ENCODE peak calls at places on chromosomes 2 and 18, in four cellular contexts. D, C, G and R are unnamed samples.

GRCh38 chr2:66574701-66575624 is 140.0 kb downstream of the MEIS1 start:
- DNase-seq in D (peak; percentile 86), C (peak; percentile 79), G (peak; percentile 51), R (no peak)

GRCh38 chr2:59184281-59185020 is 943.3 kb upstream of the FANCL start:
- DNase-seq in D (peak; percentile 31), C (no peak), G (no peak), R (no peak)

GRCh38 chr2:173521450-173522192 is 166.9 kb downstream of the CDCA7 start:
- DNase-seq in D (no peak), C (no peak), G (no peak), R (no peak)

GRCh38 chr2:21774691-21775090 is 650.9 kb downstream of the TDRD15 start:
- DNase-seq in D (no peak), C (no peak), G (no peak), R (no peak)

GRCh38 chr2:72415256-72415655 is 267.6 kb upstream of the CYP26B1 start:
- DNase-seq in D (peak; percentile 73), C (no peak), G (no peak), R (no peak)

GRCh38 chr18:26710460-26711096 is 154.9 kb downstream of the AQP4 start:
- DNase-seq in D (no peak), C (no peak), G (no peak), R (no peak)

GRCh38 chr2:133581027-133581760 is 12.9 kb upstream of the NCKAP5 start:
- DNase-seq in D (no peak), C (no peak), G (no peak), R (no peak)

GRCh38 chr18:55105873-55106272 is 146.6 kb upstream of the CCDC68 start:
- DNase-seq in D (no peak), C (no peak), G (no peak), R (no peak)